ENCODE peak calls at places on chromosomes 5 and 9, in nine cellular contexts. G is sigmoid colon, C is tibial nerve, W is K562, X is esophagus squamous epithelium, L is H1, F is A549, I is suprapubic skin, Y is transverse colon. P is an unnamed sample.

GRCh38 chr5:76376141-76376900 is 26.8 kb upstream of the IQGAP2 start:
- DNase-seq in F (no peak), W (no peak), X (no peak), G (no peak), Y (no peak), L (no peak), I (no peak), C (no peak), P (no peak)

GRCh38 chr5:176590035-176590729 is 19.8 kb downstream of the GPRIN1 start:
- DNase-seq in I (no peak), C (no peak), W (no peak), L (no peak), G (no peak), Y (no peak), X (no peak), F (no peak), P (peak)

GRCh38 chr9:129414377-129415021 is 206.4 kb downstream of the C9orf50 start:
- DNase-seq in C (no peak), F (no peak), G (peak), W (no peak), L (no peak), I (no peak), Y (peak), X (no peak), P (peak)

GRCh38 chr5:147949711-147950573 is 43.6 kb upstream of the C5orf46 start:
- DNase-seq in Y (no peak), G (no peak), C (no peak), W (peak), I (no peak), F (peak), L (no peak), X (no peak), P (no peak)

GRCh38 chr5:128062172-128062746 is 21.3 kb upstream of the SLC12A2 start:
- DNase-seq in C (no peak), Y (peak), G (no peak), L (no peak), X (no peak), W (no peak), F (no peak), I (no peak), P (no peak)

GRCh38 chr9:131100445-131100844 is 4.1 kb downstream of the AIF1L start:
- DNase-seq in C (no peak), L (no peak), I (no peak), X (no peak), F (no peak), G (no peak), W (no peak), Y (no peak), P (no peak)

GRCh38 chr9:4038182-4038723 is 261.6 kb downstream of the GLIS3 start:
- DNase-seq in F (no peak), Y (no peak), X (no peak), C (no peak), G (no peak), I (no peak), L (no peak), W (no peak), P (no peak)

GRCh38 chr5:10832987-10833386 is 72.0 kb upstream of the DAP start:
- DNase-seq in C (no peak), Y (no peak), G (no peak), I (no peak), W (peak), L (no peak), F (no peak), X (no peak), P (no peak)

GRCh38 chr5:141780952-141781730 is 97.1 kb downstream of the PCDH1 start:
- DNase-seq in F (no peak), Y (no peak), I (no peak), L (no peak), W (no peak), X (no peak), G (no peak), C (no peak), P (no peak)

GRCh38 chr9:4864234-4864661 is 71.5 kb downstream of the RCL1 start:
- DNase-seq in F (no peak), Y (no peak), X (no peak), L (no peak), G (no peak), I (no peak), C (no peak), W (no peak), P (no peak)

GRCh38 chr9:111601237-111602018 is 2.0 kb upstream of the PTGR1 start:
- DNase-seq in G (no peak), I (no peak), C (no peak), F (peak), X (no peak), L (no peak), W (peak), Y (no peak), P (no peak)

GRCh38 chr5:154494036-154494435 is 16.0 kb upstream of the HAND1 start:
- DNase-seq in I (peak), F (no peak), X (no peak), C (no peak), W (no peak), L (no peak), Y (no peak), G (no peak), P (no peak)

GRCh38 chr9:34145165-34145564 is 18.7 kb upstream of the DCAF12 start:
- DNase-seq in G (no peak), W (no peak), I (no peak), L (no peak), C (no peak), Y (no peak), F (no peak), X (no peak), P (no peak)

GRCh38 chr9:89872426-89872912 is 267.7 kb downstream of the GADD45G start:
- DNase-seq in C (no peak), X (no peak), W (no peak), F (no peak), I (peak), L (no peak), Y (no peak), G (peak), P (peak)

GRCh38 chr5:112344540-112344939 is 74.5 kb downstream of the EPB41L4A start:
- DNase-seq in X (no peak), G (no peak), L (no peak), F (no peak), C (no peak), W (no peak), I (no peak), Y (no peak), P (no peak)

GRCh38 chr9:122498883-122499288 is 11.7 kb upstream of the OR1J2 start:
- DNase-seq in C (no peak), F (peak), G (no peak), W (peak), L (peak), Y (no peak), X (no peak), I (no peak), P (no peak)
- TF ChIP-seq CTCF in C (peak), F (peak), G (no peak), W (peak), L (no peak), Y (peak), X (peak), I (no peak), P (peak)

GRCh38 chr5:7578056-7578455 is 182.1 kb downstream of the ADCY2 start:
- DNase-seq in Y (no peak), W (no peak), I (no peak), X (no peak), C (no peak), F (no peak), L (no peak), G (no peak), P (no peak)

GRCh38 chr5:7576023-7576715 is 180.2 kb downstream of the ADCY2 start:
- DNase-seq in G (peak), Y (peak), L (no peak), F (no peak), W (no peak), C (no peak), I (no peak), X (no peak), P (no peak)

DNA sequence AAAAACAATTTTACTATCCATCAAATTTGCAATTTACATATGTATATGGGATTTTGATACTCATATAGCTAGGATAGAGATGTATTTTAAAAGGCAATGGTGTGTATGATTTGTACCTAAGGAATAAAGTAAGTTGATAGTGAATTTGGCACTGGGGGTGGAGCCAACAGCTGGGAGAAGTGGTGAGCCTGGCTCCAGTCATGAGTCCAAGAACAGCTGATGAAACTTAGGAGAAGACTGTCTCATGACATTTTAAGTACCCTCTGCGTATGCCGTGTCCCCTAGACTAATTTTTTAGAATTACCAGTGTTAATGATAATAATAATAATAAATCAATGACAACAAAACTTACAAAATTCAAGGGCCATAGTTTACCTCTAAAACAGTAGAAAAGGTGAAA is 181.4 kb downstream of the ADCY2 start:
- DNase-seq in F (no peak), L (no peak), G (no peak), X (no peak), I (no peak), C (no peak), W (no peak), Y (no peak), P (no peak)
- TF ChIP-seq POLR2A in F (no peak), L (no peak), G (no peak), X (no peak), I (no peak), C (no peak), W (no peak), Y (no peak), P (no peak)

GRCh38 chr5:168218746-168219145 is 72.7 kb upstream of the WWC1 start:
- DNase-seq in C (no peak), I (no peak), Y (no peak), L (no peak), X (no peak), F (no peak), W (no peak), G (no peak), P (no peak)
- TF ChIP-seq CTCF in C (no peak), I (no peak), Y (no peak), L (no peak), X (no peak), F (no peak), W (no peak), G (no peak), P (no peak)

GRCh38 chr5:158390556-158390955 is 531.6 kb upstream of the CLINT1 start:
- DNase-seq in Y (no peak), C (no peak), F (no peak), L (no peak), W (no peak), I (no peak), X (no peak), G (no peak), P (no peak)
- TF ChIP-seq POLR2A in Y (no peak), C (no peak), F (no peak), L (no peak), W (no peak), I (no peak), X (no peak), G (no peak), P (no peak)

GRCh38 chr5:93589812-93590215 is 6.8 kb downstream of the NR2F1 start:
- DNase-seq in Y (no peak), I (no peak), W (no peak), C (no peak), F (no peak), L (no peak), X (no peak), G (no peak), P (no peak)
- TF ChIP-seq CTCF in Y (no peak), I (no peak), W (no peak), C (no peak), F (no peak), L (no peak), X (no peak), G (no peak), P (no peak)

GRCh38 chr5:111124793-111125192 is 32.6 kb downstream of the WDR36 start:
- DNase-seq in X (no peak), C (no peak), I (no peak), W (no peak), L (no peak), Y (no peak), F (no peak), G (no peak), P (no peak)
- TF ChIP-seq POLR2A in X (no peak), C (no peak), I (no peak), W (no peak), L (no peak), Y (no peak), F (no peak), G (no peak), P (no peak)

GRCh38 chr5:53991942-53992341 is 318.4 kb downstream of the ARL15 start:
- DNase-seq in X (no peak), W (peak), Y (no peak), C (no peak), I (no peak), L (no peak), G (no peak), F (no peak), P (no peak)
- TF ChIP-seq CTCF in X (peak), W (peak), Y (no peak), C (no peak), I (no peak), L (no peak), G (no peak), F (peak), P (no peak)